ENCODE peak calls at places on chromosomes 1 and 21, in seven cellular contexts. D is colonic mucosa, E is lower lobe of right lung, U is WERI-Rb-1, B is astrocyte, Y is pancreas, G is IMR-90. W is an unnamed sample. For H3K36me3 and H3K27me3, the result is how much of the 10 kb centered on the place peaks cover.

GRCh38 chr1:246488674-246489073 is 18.4 kb downstream of the SMYD3 start:
- DNase-seq in D (no peak), E (no peak), U (no peak), B (no peak), Y (no peak), G (no peak), W (no peak)

GRCh38 chr21:38261851-38262250 is 5.1 kb downstream of the KCNJ15 start:
- DNase-seq in D (no peak), E (no peak), U (no peak), B (peak), Y (no peak), G (peak), W (no peak)

GRCh38 chr1:233424727-233425222 is 97.3 kb downstream of the MAP3K21 start:
- DNase-seq in D (no peak), E (no peak), U (no peak), B (no peak), Y (no peak), G (no peak), W (no peak)

GRCh38 chr1:161162052-161162451 is 2.8 kb downstream of the USP21 start:
- DNase-seq in D (no peak), E (no peak), U (no peak), B (no peak), Y (no peak), G (no peak), W (no peak)

GRCh38 chr1:119008483-119009299 is 20.5 kb upstream of the TBX15 start:
- DNase-seq in D (peak), E (no peak), U (peak), B (peak), Y (no peak), G (peak), W (no peak)

GRCh38 chr1:117059334-117059677 is 820 bp upstream of the TTF2 start:
- DNase-seq in D (peak), E (peak), U (peak), B (no peak), Y (peak), G (no peak), W (no peak)

GRCh38 chr1:207173396-207173795 is 69.4 kb downstream of the C4BPA start:
- DNase-seq in D (no peak), E (no peak), U (no peak), B (no peak), Y (no peak), G (no peak), W (no peak)

GRCh38 chr1:235018161-235018560 is 110.5 kb downstream of the TOMM20 start:
- DNase-seq in D (no peak), E (no peak), U (peak), B (peak), Y (no peak), G (peak), W (peak)

GRCh38 chr1:24584103-24584764 is 28.3 kb downstream of the NCMAP start:
- DNase-seq in D (no peak), E (no peak), U (no peak), B (no peak), Y (no peak), G (no peak), W (no peak)

GRCh38 chr1:232648316-232648715 is 18.4 kb upstream of the SIPA1L2 start:
- DNase-seq in D (no peak), E (no peak), U (peak), B (peak), Y (no peak), G (no peak), W (no peak)

GRCh38 chr1:3111616-3112021 is 42.6 kb downstream of the PRDM16 start:
- DNase-seq in D (no peak), E (no peak), U (no peak), B (no peak), Y (no peak), G (no peak), W (no peak)

GRCh38 chr1:245671966-245672767 is 517.4 kb downstream of the KIF26B start:
- DNase-seq in D (no peak), E (no peak), U (no peak), B (no peak), Y (no peak), G (no peak), W (no peak)

GRCh38 chr1:40627987-40628902 is 37.2 kb downstream of the RIMS3 start:
- DNase-seq in D (no peak), E (no peak), U (no peak), B (no peak), Y (no peak), G (no peak), W (no peak)

GRCh38 chr1:199112365-199112764 is 473.5 kb downstream of the PTPRC start:
- DNase-seq in D (no peak), E (no peak), U (no peak), B (no peak), Y (no peak), G (no peak), W (no peak)

GRCh38 chr1:177511036-177511435 is 340.3 kb downstream of the BRINP2 start:
- DNase-seq in D (no peak), E (no peak), U (no peak), B (peak), Y (no peak), G (no peak), W (no peak)

GRCh38 chr1:2235300-2235998 is 7.3 kb downstream of the SKI start:
- DNase-seq in D (no peak), E (no peak), U (no peak), B (no peak), Y (no peak), G (no peak), W (no peak)

GRCh38 chr1:200670215-200671118 is 760 bp upstream of the DDX59 start:
- DNase-seq in D (peak), E (peak), U (peak), B (peak), Y (peak), G (peak), W (peak)

GRCh38 chr1:43875327-43875726 is 58.3 kb upstream of the ARTN start:
- DNase-seq in D (no peak), E (no peak), U (no peak), B (no peak), Y (no peak), G (no peak), W (no peak)

GRCh38 chr21:41160036-41160435 is 7.9 kb upstream of the BACE2 start:
- DNase-seq in D (no peak), E (peak), U (no peak), B (peak), Y (no peak), G (no peak), W (no peak)

GRCh38 chr1:17276568-17276967 is 27.7 kb downstream of the PADI3 start:
- DNase-seq in D (no peak), E (peak), U (no peak), B (peak), Y (no peak), G (peak), W (no peak)

GRCh38 chr1:23548704-23549143 is 10.6 kb downstream of the ID3 start:
- DNase-seq in D (no peak), E (peak), U (no peak), B (no peak), Y (no peak), G (peak), W (no peak)

GRCh38 chr1:39359028-39359570 is 132.3 kb upstream of the BMP8A start:
- DNase-seq in D (no peak), E (no peak), U (no peak), B (peak), Y (no peak), G (no peak), W (no peak)

GRCh38 chr1:39360726-39361125 is 130.7 kb upstream of the BMP8A start:
- DNase-seq in D (no peak), E (no peak), U (no peak), B (no peak), Y (no peak), G (no peak), W (no peak)

GRCh38 chr1:39358491-39358890 is 132.9 kb upstream of the BMP8A start:
- DNase-seq in D (no peak), E (no peak), U (no peak), B (no peak), Y (no peak), G (no peak), W (no peak)

GRCh38 chr1:39361446-39361845 is 130.0 kb upstream of the BMP8A start:
- DNase-seq in D (no peak), E (no peak), U (no peak), B (no peak), Y (no peak), G (no peak), W (no peak)

GRCh38 chr1:39363267-39363666 is 128.2 kb upstream of the BMP8A start:
- DNase-seq in D (no peak), E (no peak), U (no peak), B (no peak), Y (no peak), G (no peak), W (no peak)
- H3K36me3 ChIP-seq in D (under half), E (half or more), U (half or more), B (half or more), Y (under half), G (under half), W (under half)

GRCh38 chr1:57423135-57424131 is at the start of gene DAB1:
- DNase-seq in D (no peak), E (no peak), U (peak), B (peak), Y (no peak), G (peak), W (no peak)
- H3K27me3 ChIP-seq in D (under half), E (half or more), U (under half), B (under half), Y (under half), G (under half), W (under half)

GRCh38 chr1:112614460-112615065 is 4.4 kb downstream of the ST7L start:
- DNase-seq in D (no peak), E (no peak), U (peak), B (no peak), Y (no peak), G (peak), W (no peak)
- TF ChIP-seq CTCF in D (peak), E (peak), U (peak), B (peak), Y (no peak), G (peak), W (peak)

DNA sequence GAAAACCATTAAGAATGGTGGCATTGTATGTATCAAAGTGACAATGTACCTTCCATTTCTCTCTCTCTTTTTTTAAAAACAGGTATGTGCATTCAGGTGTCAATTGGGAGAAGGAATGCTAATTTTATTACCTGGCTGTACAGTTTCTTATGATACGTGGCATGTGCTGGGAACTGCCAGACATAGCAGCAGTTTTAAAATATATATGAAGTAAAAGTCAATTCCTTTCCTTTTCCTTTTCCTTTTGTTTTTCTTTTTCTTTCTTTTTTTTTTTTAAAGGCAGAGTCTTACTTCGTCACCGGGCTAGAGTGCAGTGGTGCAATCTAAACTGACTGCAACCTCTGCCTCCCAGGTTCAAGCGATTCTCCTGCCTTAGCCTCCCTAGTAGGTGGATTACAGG is 37.0 kb downstream of the SPEN start:
- DNase-seq in D (no peak), E (no peak), U (no peak), B (no peak), Y (no peak), G (no peak), W (no peak)
- H3K36me3 ChIP-seq in D (under half), E (under half), U (under half), B (under half), Y (under half), G (under half), W (under half)

GRCh38 chr1:30257742-30258380 is 465.5 kb downstream of the MATN1 start:
- DNase-seq in D (no peak), E (no peak), U (no peak), B (no peak), Y (no peak), G (no peak), W (no peak)

GRCh38 chr1:30258876-30259275 is 464.5 kb downstream of the MATN1 start:
- DNase-seq in D (no peak), E (no peak), U (peak), B (no peak), Y (no peak), G (no peak), W (no peak)

GRCh38 chr1:30259631-30260030 is 463.8 kb downstream of the MATN1 start:
- DNase-seq in D (no peak), E (no peak), U (no peak), B (no peak), Y (no peak), G (no peak), W (no peak)

GRCh38 chr1:30257322-30257721 is 466.1 kb downstream of the MATN1 start:
- DNase-seq in D (no peak), E (no peak), U (no peak), B (no peak), Y (no peak), G (no peak), W (no peak)

DNA sequence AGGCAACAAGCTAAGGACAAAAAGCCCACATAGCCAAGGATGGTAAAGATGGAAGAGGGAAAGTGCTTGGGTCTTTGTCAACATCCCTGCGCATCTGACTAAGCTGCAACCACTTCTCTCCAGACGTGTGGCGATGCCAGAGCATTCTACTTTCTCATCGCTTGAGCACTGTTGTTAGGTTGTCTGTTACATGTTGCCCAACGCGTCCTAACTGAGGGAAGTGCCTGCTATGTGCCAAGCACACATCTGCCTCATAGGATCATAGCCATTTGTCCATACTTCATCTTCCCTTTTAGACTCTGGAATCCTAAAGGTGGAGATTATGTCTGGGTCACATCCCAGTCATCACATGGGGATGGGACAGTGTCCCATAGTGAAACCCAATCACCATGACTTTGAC is 464.9 kb downstream of the MATN1 start:
- DNase-seq in D (no peak), E (no peak), U (no peak), B (no peak), Y (no peak), G (no peak), W (no peak)
- H3K27me3 ChIP-seq in D (under half), E (under half), U (under half), B (under half), Y (under half), G (under half), W (under half)

GRCh38 chr1:50603274-50604271 is 180.3 kb upstream of the DMRTA2 start:
- DNase-seq in D (no peak), E (no peak), U (no peak), B (peak), Y (no peak), G (peak), W (peak)

GRCh38 chr1:50604580-50604979 is 181.3 kb upstream of the DMRTA2 start:
- DNase-seq in D (no peak), E (no peak), U (no peak), B (no peak), Y (no peak), G (no peak), W (no peak)

GRCh38 chr1:50609508-50609907 is 186.3 kb upstream of the DMRTA2 start:
- DNase-seq in D (no peak), E (no peak), U (no peak), B (no peak), Y (no peak), G (no peak), W (no peak)

GRCh38 chr1:50610563-50610962 is 187.3 kb upstream of the DMRTA2 start:
- DNase-seq in D (no peak), E (no peak), U (peak), B (no peak), Y (no peak), G (no peak), W (no peak)

GRCh38 chr1:50605186-50605875 is 182.1 kb upstream of the DMRTA2 start:
- DNase-seq in D (peak), E (no peak), U (peak), B (peak), Y (no peak), G (peak), W (no peak)
- TF ChIP-seq CTCF in D (peak), E (peak), U (peak), B (peak), Y (peak), G (peak), W (peak)

GRCh38 chr1:78591971-78592370 is 28.3 kb upstream of the IFI44L start:
- DNase-seq in D (no peak), E (no peak), U (no peak), B (no peak), Y (no peak), G (no peak), W (no peak)

GRCh38 chr1:78586572-78586971 is 33.7 kb upstream of the IFI44L start:
- DNase-seq in D (no peak), E (no peak), U (no peak), B (peak), Y (no peak), G (peak), W (peak)

DNA sequence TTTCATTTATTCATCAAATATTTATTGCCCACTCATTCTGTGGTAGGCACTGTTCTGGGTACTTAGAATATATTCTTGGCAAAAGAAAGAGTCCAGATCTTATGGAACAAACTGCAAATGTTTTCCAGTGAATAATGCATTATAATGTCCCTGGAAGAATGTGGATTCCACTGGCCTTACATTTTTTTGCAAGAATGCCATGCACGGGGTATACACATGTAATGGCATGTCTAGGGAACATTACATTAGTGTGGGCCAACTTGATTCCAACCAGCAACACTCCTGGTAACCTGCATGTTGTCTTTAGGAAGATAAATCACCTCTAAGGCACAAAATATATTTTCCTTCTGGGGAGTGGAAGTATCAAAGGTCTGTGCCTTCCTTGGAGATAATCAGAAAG is 33.0 kb upstream of the IFI44L start:
- DNase-seq in D (no peak), E (no peak), U (no peak), B (no peak), Y (no peak), G (no peak), W (no peak)
- H3K36me3 ChIP-seq in D (under half), E (under half), U (under half), B (under half), Y (under half), G (under half), W (under half)

W was measured in BJ.